ENCODE peak calls at places on chromosome 10, in four cellular contexts. B is IMR-90, A is K562, Q is GM12878. N is an unnamed sample.

GRCh38 chr10:93977442-93977841 is 16.3 kb upstream of the PLCE1 start:
- DNase-seq in B (no peak), A (no peak), Q (no peak), N (no peak)

GRCh38 chr10:66349726-66350125 is 576.1 kb upstream of the LRRTM3 start:
- DNase-seq in B (no peak), A (no peak), Q (no peak), N (no peak)

GRCh38 chr10:11043039-11043438 is 25.4 kb downstream of the CELF2 start:
- DNase-seq in B (no peak), A (no peak), Q (no peak), N (no peak)

GRCh38 chr10:130913844-130914243 is 397.7 kb downstream of the TCERG1L start:
- DNase-seq in B (no peak), A (no peak), Q (no peak), N (no peak)

GRCh38 chr10:87661861-87662785 is 2.4 kb downstream of the PAPSS2 start:
- DNase-seq in B (peak; percentile 43), A (no peak), Q (no peak), N (peak; percentile 62)

GRCh38 chr10:32005050-32005449 is 51.2 kb downstream of the KIF5B start:
- DNase-seq in B (peak; percentile 53), A (peak; percentile 36), Q (peak; percentile 16), N (peak; percentile 57)

GRCh38 chr10:116774728-116775151 is 32.4 kb upstream of the HSPA12A start:
- DNase-seq in B (no peak), A (no peak), Q (no peak), N (no peak)

GRCh38 chr10:23373156-23373555 is 28.6 kb upstream of the C10orf67 start:
- DNase-seq in B (no peak), A (no peak), Q (no peak), N (no peak)

GRCh38 chr10:72228318-72228751 is 12.3 kb upstream of the ASCC1 start:
- DNase-seq in B (no peak), A (no peak), Q (no peak), N (no peak)

GRCh38 chr10:85570871-85571270 is 795.7 kb downstream of the GRID1 start:
- DNase-seq in B (no peak), A (no peak), Q (no peak), N (no peak)

GRCh38 chr10:88931548-88931947 is 21.0 kb downstream of the ACTA2 start:
- DNase-seq in B (peak; percentile 25), A (no peak), Q (no peak), N (no peak)

GRCh38 chr10:115566867-115567266 is 473.7 kb downstream of the ATRNL1 start:
- DNase-seq in B (no peak), A (no peak), Q (no peak), N (no peak)

GRCh38 chr10:78372806-78373205 is 339.1 kb downstream of the RPS24 start:
- DNase-seq in B (no peak), A (no peak), Q (no peak), N (no peak)

GRCh38 chr10:34154371-34154770 is 660.7 kb downstream of the PARD3 start:
- DNase-seq in B (no peak), A (no peak), Q (no peak), N (no peak)

GRCh38 chr10:49076741-49077521 is 38.4 kb downstream of the VSTM4 start:
- DNase-seq in B (no peak), A (no peak), Q (peak; percentile 44), N (no peak)

GRCh38 chr10:62584216-62584615 is 210.0 kb downstream of the ZNF365 start:
- DNase-seq in B (peak; percentile 98), A (no peak), Q (no peak), N (no peak)

DNA sequence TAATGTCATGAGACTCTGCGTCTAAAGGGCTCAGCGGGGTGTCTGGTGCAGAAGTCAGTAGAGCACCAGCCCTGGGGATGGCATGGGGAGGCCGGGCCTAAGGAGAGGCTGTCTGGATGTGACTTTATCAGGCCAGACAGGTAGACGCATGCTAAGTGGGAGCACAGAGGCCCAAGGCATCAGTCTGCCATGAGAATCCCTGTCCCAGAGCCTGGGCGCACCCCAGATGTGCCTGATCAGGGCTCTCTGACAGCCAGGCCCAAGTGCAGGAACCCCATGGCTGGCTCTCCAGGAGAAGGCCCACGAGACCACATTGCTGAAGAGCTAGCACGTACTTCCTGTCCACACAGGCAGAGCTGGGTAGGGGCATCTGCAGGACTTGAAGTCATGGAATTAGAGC is 48.0 kb upstream of the CPXM2 start:
- DNase-seq in B (no peak), A (no peak), Q (no peak), N (no peak)
- TF ChIP-seq FOS in B (no peak), A (no peak), Q (no peak), N (no peak)

DNA sequence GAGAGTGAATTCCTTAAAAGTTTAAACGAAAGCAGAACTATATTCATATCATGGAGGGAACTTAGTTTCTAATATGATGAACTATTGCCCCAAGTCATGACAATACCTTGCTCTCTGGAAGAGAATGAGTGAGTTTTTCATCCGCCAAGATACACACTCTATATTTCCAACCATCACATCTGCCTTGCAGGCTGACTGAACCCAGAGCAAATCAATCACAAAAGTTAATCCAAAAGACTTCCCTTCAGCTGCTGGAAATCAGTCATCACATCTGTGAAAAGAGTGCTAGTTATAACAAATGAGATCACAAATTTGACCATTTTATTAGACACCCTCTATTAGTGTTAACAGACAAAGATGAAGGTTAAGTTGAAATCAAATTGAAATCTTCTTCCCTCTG is 261.7 kb upstream of the PRKCQ start:
- DNase-seq in B (no peak), A (no peak), Q (no peak), N (no peak)
- TF ChIP-seq FOS in B (no peak), A (no peak), Q (no peak), N (no peak)

DNA sequence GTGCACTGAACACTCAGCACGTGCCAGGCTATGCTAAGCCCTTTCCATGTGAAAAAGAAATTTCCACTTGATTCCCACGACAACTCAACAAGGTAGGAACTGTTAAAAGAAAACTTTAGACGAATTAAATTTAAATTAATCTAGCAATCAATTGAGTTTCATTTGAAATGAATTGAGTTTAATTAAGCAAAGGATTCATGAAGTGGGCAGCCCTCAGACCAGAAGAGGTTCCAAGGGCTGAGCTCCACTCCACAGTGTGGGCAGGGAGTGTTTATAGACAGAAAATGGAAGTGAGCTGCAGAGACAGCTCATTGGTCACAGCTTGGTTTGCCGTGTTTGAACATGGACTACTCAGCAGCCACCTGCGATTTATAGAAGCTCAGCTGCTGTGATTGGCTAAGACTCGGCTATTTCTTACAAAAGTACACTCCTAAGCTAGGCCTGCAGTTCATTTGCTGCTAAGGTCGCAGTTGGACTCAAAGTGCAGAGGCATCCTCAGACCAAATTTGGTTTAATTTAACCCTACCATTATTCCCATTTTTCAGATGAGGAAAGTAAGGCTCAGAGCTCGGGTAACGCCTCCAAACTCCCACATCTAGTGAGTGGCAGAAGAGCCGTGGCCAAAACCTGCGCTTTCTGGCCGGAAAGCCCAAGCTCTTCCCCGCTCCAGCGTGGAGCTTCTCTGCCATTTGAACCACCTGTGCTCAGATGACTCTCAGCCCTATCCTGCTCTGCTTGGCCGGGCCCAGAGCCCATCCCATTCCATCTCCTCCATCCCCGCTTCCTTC is 24.9 kb downstream of the CALML3 start:
- DNase-seq in B (no peak), A (no peak), Q (no peak), N (no peak)
- TF ChIP-seq FOS in B (no peak), A (no peak), Q (no peak), N (no peak)

DNA sequence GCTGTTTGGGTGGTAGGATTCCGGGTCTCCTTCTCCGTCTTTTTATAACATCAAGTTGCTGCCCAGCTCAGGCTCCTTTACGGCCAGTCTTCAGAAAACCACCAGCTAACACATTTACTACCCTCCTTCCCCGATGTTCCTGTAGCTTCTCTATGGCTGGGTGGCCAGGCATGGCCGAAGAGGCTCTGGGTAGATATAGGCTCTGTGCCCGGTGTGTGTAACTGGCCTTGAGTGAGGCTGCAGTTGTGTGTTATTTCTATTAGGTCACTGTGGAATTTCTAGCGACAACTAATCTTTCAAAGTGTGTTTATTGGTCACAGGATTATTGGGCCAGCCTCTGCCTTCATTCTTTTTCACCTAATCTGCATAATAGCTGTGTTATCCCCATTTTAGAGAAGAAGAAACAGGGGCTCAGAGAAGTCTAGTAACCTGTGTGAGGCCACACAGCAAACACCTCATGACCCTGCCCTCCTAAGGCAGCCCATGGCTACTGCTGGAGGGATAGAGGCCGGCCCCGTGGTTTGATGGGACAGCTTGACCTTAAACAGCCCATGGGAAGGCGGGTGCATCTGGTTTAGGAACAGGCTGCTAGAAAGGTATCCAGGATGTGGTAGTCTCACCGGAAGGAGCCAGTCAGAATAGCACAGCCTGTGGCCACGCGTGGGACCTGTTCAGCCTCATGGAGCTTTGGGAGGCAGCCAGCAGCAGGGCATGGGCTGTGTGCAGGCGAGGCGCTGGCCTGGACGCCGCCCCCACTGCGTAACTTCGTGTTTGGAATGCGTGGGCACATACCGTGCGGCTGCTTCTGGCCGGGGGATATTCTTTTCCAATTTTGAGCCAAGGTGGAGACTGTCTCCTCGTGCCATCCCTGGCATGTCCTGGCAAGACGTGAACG is 29.7 kb downstream of the HTRA1 start:
- DNase-seq in B (no peak), A (no peak), Q (no peak), N (no peak)
- TF ChIP-seq FOS in B (no peak), A (no peak), Q (no peak), N (no peak)

GRCh38 chr10:43249151-43249961 is 17.5 kb downstream of the RASGEF1A start:
- DNase-seq in B (no peak), A (no peak), Q (no peak), N (no peak)

GRCh38 chr10:43251664-43252165 is 15.2 kb downstream of the RASGEF1A start:
- DNase-seq in B (no peak), A (no peak), Q (no peak), N (no peak)

GRCh38 chr10:43250925-43251663 is 15.8 kb downstream of the RASGEF1A start:
- DNase-seq in B (no peak), A (no peak), Q (no peak), N (no peak)

GRCh38 chr10:43250625-43250924 is 16.3 kb downstream of the RASGEF1A start:
- DNase-seq in B (no peak), A (no peak), Q (no peak), N (no peak)

DNA sequence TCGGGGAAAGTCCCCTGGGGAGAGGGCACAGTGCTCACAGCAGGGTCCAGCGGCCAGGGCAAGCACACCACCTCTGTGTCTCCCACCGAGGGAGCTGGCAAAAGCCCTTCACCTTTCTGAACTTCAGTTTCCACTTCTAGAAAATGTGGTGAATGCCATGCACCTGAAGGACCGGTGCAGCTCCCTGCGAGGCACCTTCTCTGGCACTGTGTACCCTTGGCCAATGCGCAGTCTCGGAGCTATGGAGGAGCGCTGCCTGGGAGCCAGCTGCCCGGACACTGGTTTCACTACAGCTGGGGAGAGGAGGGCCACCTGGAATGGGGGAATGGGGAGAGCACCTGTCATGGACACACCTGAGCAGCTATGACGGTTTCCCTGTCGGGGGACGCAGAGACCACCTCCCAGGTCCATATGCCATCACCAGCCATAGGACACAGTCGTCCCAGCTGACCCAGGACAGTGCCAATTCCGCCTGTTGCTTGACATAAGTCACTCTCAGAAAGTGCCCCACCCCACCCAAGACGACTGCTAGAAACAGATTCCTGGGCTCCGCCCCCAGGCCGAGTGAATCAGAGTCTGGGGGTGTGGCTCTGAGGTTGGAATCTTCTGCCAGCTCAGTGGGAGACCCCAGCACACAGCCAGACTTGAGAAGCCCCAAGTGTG is 16.8 kb downstream of the RASGEF1A start:
- DNase-seq in B (no peak), A (no peak), Q (no peak), N (no peak)
- TF ChIP-seq FOS in B (no peak), A (no peak), Q (no peak), N (no peak)

GRCh38 chr10:56116684-56117083 is 244.4 kb downstream of the ZWINT start:
- DNase-seq in B (no peak), A (no peak), Q (no peak), N (no peak)
- TF ChIP-seq FOS in B (no peak), A (no peak), Q (no peak), N (no peak)

N was measured in endothelial cell of umbilical vein.